ENCODE peak calls at places on chromosome 9, in eight cellular contexts. Z is lung microvascular endothelial cell, Q is A549, R is WTC11, S is upper lobe of right lung, L is NCI-H345, G is AG09319, M is spleen. P is an unnamed sample.

GRCh38 chr9:82271099-82271498 is 282.5 kb downstream of the SPATA31D1 start:
- DNase-seq in Z (no peak), Q (no peak), R (no peak), S (no peak), L (no peak), G (peak; percentile 79), M (no peak), P (no peak)

GRCh38 chr9:126984969-126985368 is 70.4 kb downstream of the RALGPS1 start:
- DNase-seq in Z (no peak), Q (peak; percentile 56), R (no peak), S (no peak), L (no peak), G (no peak), M (no peak), P (no peak)

GRCh38 chr9:98071737-98072136 is 15.2 kb downstream of the NANS start:
- DNase-seq in Z (no peak), Q (no peak), R (no peak), S (no peak), L (no peak), G (no peak), M (peak; percentile 62), P (no peak)

GRCh38 chr9:136010615-136011341 is 49.6 kb upstream of the UBAC1 start:
- DNase-seq in Z (peak; percentile 41), Q (no peak), R (peak; percentile 55), S (no peak), L (no peak), G (no peak), M (peak; percentile 76), P (no peak)

GRCh38 chr9:21110708-21111576 is 30.7 kb downstream of the IFNW1 start:
- DNase-seq in Z (peak; percentile 86), Q (peak; percentile 77), R (no peak), S (no peak), L (peak; percentile 75), G (peak; percentile 51), M (no peak), P (no peak)

GRCh38 chr9:95005276-95006141 is 279.0 kb downstream of the AOPEP start:
- DNase-seq in Z (peak; percentile 48), Q (peak; percentile 68), R (no peak), S (no peak), L (peak; percentile 10), G (no peak), M (no peak), P (no peak)

GRCh38 chr9:129026442-129027223 is 1.5 kb downstream of the SH3GLB2 start:
- DNase-seq in Z (peak; percentile 20), Q (no peak), R (peak; percentile 61), S (no peak), L (no peak), G (no peak), M (no peak), P (no peak)

GRCh38 chr9:77601476-77602056 is 46.6 kb downstream of the GNA14 start:
- DNase-seq in Z (peak; percentile 50), Q (no peak), R (no peak), S (no peak), L (no peak), G (no peak), M (no peak), P (no peak)

GRCh38 chr9:6715755-6716643 is 41.8 kb upstream of the KDM4C start:
- DNase-seq in Z (peak; percentile 36), Q (peak; percentile 28), R (peak; percentile 74), S (peak; percentile 90), L (peak; percentile 88), G (no peak), M (peak; percentile 88), P (peak; percentile 32)

GRCh38 chr9:33619666-33620404 is 95.8 kb downstream of the ANKRD18B start:
- DNase-seq in Z (peak; percentile 33), Q (peak; percentile 88), R (no peak), S (no peak), L (peak; percentile 15), G (peak; percentile 77), M (no peak), P (no peak)

GRCh38 chr9:93112116-93112863 is 16.3 kb downstream of the CARD19 start:
- DNase-seq in Z (no peak), Q (no peak), R (no peak), S (peak; percentile 64), L (no peak), G (no peak), M (peak; percentile 86), P (no peak)

GRCh38 chr9:130117376-130117775 is 54.8 kb upstream of the NCS1 start:
- DNase-seq in Z (no peak), Q (no peak), R (no peak), S (no peak), L (no peak), G (no peak), M (peak; percentile 33), P (no peak)

GRCh38 chr9:34253460-34253837 is 74.6 kb downstream of the UBAP1 start:
- DNase-seq in Z (peak; percentile 67), Q (peak; percentile 54), R (no peak), S (no peak), L (no peak), G (no peak), M (no peak), P (no peak)

GRCh38 chr9:99054581-99054980 is 50.3 kb upstream of the TGFBR1 start:
- DNase-seq in Z (no peak), Q (no peak), R (no peak), S (no peak), L (no peak), G (no peak), M (no peak), P (no peak)

GRCh38 chr9:113645972-113646241 is 182.4 kb downstream of the RGS3 start:
- DNase-seq in Z (no peak), Q (no peak), R (no peak), S (peak; percentile 9), L (no peak), G (no peak), M (no peak), P (no peak)

GRCh38 chr9:114377046-114377445 is 10.7 kb downstream of the AKNA start:
- DNase-seq in Z (no peak), Q (no peak), R (no peak), S (no peak), L (no peak), G (no peak), M (no peak), P (no peak)

GRCh38 chr9:124623966-124624734 is 117.0 kb upstream of the NR5A1 start:
- DNase-seq in Z (no peak), Q (no peak), R (no peak), S (no peak), L (no peak), G (no peak), M (no peak), P (no peak)

GRCh38 chr9:87714819-87715218 is 11.1 kb upstream of the CTSL start:
- DNase-seq in Z (peak; percentile 96), Q (peak; percentile 78), R (no peak), S (no peak), L (peak; percentile 38), G (peak; percentile 50), M (no peak), P (no peak)

GRCh38 chr9:78280982-78281668 is 15.8 kb upstream of the PSAT1 start:
- DNase-seq in Z (peak; percentile 31), Q (no peak), R (no peak), S (peak; percentile 81), L (no peak), G (no peak), M (no peak), P (no peak)

GRCh38 chr9:99725852-99726251 is 95.8 kb upstream of the NR4A3 start:
- DNase-seq in Z (no peak), Q (no peak), R (no peak), S (no peak), L (no peak), G (no peak), M (no peak), P (no peak)